ENCODE peak calls at places on chromosome 20, in eight cellular contexts. One of them, this sample, is unnamed.

GRCh38 chr20:19976595-19977372 is 40.4 kb upstream of the NAA20 start:
- DNase-seq in esophagus squamous epithelium: no peak
- DNase-seq in MM.1S: no peak
- DNase-seq in stomach: peak; percentile 62
- DNase-seq in lower lobe of right lung: peak; percentile 83
- DNase-seq in adipocyte: peak; percentile 89
- DNase-seq in heart left ventricle: peak; percentile 71
- DNase-seq in CD4-positive, alpha-beta memory T cell: peak; percentile 37
- DNase-seq in this sample: peak; percentile 77

GRCh38 chr20:63240004-63240403 is 4.3 kb downstream of the BIRC7 start:
- DNase-seq in lower lobe of right lung: no peak
- DNase-seq in adipocyte: no peak
- DNase-seq in stomach: no peak
- DNase-seq in CD4-positive, alpha-beta memory T cell: no peak
- DNase-seq in esophagus squamous epithelium: no peak
- DNase-seq in heart left ventricle: no peak
- DNase-seq in MM.1S: no peak
- DNase-seq in this sample: no peak

GRCh38 chr20:2771631-2772080 is 28.8 kb downstream of the CPXM1 start:
- DNase-seq in heart left ventricle: no peak
- DNase-seq in adipocyte: no peak
- DNase-seq in MM.1S: no peak
- DNase-seq in lower lobe of right lung: no peak
- DNase-seq in esophagus squamous epithelium: no peak
- DNase-seq in stomach: no peak
- DNase-seq in CD4-positive, alpha-beta memory T cell: no peak
- DNase-seq in this sample: no peak

GRCh38 chr20:21534453-21534852 is 20.6 kb upstream of the NKX2-2 start:
- DNase-seq in adipocyte: no peak
- DNase-seq in lower lobe of right lung: peak; percentile 52
- DNase-seq in esophagus squamous epithelium: no peak
- DNase-seq in heart left ventricle: no peak
- DNase-seq in CD4-positive, alpha-beta memory T cell: no peak
- DNase-seq in stomach: no peak
- DNase-seq in MM.1S: peak; percentile 30
- DNase-seq in this sample: no peak

GRCh38 chr20:57907131-57908083 is 197.6 kb upstream of the PMEPA1 start:
- DNase-seq in heart left ventricle: no peak
- DNase-seq in MM.1S: no peak
- DNase-seq in lower lobe of right lung: no peak
- DNase-seq in adipocyte: no peak
- DNase-seq in stomach: no peak
- DNase-seq in esophagus squamous epithelium: no peak
- DNase-seq in CD4-positive, alpha-beta memory T cell: no peak
- DNase-seq in this sample: no peak

GRCh38 chr20:50192364-50193168 is 1.9 kb downstream of the CEBPB start:
- DNase-seq in stomach: peak; percentile 78
- DNase-seq in esophagus squamous epithelium: no peak
- DNase-seq in adipocyte: peak; percentile 96
- DNase-seq in MM.1S: peak; percentile 85
- DNase-seq in lower lobe of right lung: peak; percentile 89
- DNase-seq in heart left ventricle: peak; percentile 84
- DNase-seq in CD4-positive, alpha-beta memory T cell: peak; percentile 70
- DNase-seq in this sample: peak; percentile 82

GRCh38 chr20:4406627-4407026 is 315.1 kb upstream of the PRND start:
- DNase-seq in adipocyte: peak; percentile 76
- DNase-seq in MM.1S: no peak
- DNase-seq in CD4-positive, alpha-beta memory T cell: no peak
- DNase-seq in lower lobe of right lung: no peak
- DNase-seq in esophagus squamous epithelium: no peak
- DNase-seq in stomach: no peak
- DNase-seq in heart left ventricle: no peak
- DNase-seq in this sample: peak; percentile 92

GRCh38 chr20:56249244-56249955 is 868 bp downstream of the MC3R start:
- DNase-seq in lower lobe of right lung: no peak
- DNase-seq in CD4-positive, alpha-beta memory T cell: no peak
- DNase-seq in heart left ventricle: no peak
- DNase-seq in stomach: no peak
- DNase-seq in MM.1S: peak; percentile 48
- DNase-seq in esophagus squamous epithelium: no peak
- DNase-seq in adipocyte: no peak
- DNase-seq in this sample: no peak

GRCh38 chr20:10731190-10731955 is 57.6 kb upstream of the JAG1 start:
- DNase-seq in stomach: no peak
- DNase-seq in MM.1S: no peak
- DNase-seq in lower lobe of right lung: no peak
- DNase-seq in heart left ventricle: no peak
- DNase-seq in adipocyte: peak; percentile 12
- DNase-seq in CD4-positive, alpha-beta memory T cell: no peak
- DNase-seq in esophagus squamous epithelium: no peak
- DNase-seq in this sample: peak; percentile 64

GRCh38 chr20:33386673-33387072 is 14.6 kb downstream of the CDK5RAP1 start:
- DNase-seq in MM.1S: no peak
- DNase-seq in CD4-positive, alpha-beta memory T cell: no peak
- DNase-seq in lower lobe of right lung: no peak
- DNase-seq in adipocyte: no peak
- DNase-seq in stomach: no peak
- DNase-seq in esophagus squamous epithelium: no peak
- DNase-seq in heart left ventricle: no peak
- DNase-seq in this sample: no peak

GRCh38 chr20:40506567-40506966 is 182.5 kb downstream of the MAFB start:
- DNase-seq in lower lobe of right lung: peak; percentile 97
- DNase-seq in MM.1S: no peak
- DNase-seq in heart left ventricle: peak; percentile 79
- DNase-seq in esophagus squamous epithelium: peak; percentile 62
- DNase-seq in stomach: peak; percentile 66
- DNase-seq in CD4-positive, alpha-beta memory T cell: no peak
- DNase-seq in adipocyte: peak; percentile 95
- DNase-seq in this sample: peak; percentile 99

GRCh38 chr20:25987073-25987927 is 290.6 kb upstream of the ZNF337 start:
- DNase-seq in MM.1S: peak; percentile 29
- DNase-seq in adipocyte: peak; percentile 44
- DNase-seq in stomach: no peak
- DNase-seq in esophagus squamous epithelium: no peak
- DNase-seq in CD4-positive, alpha-beta memory T cell: peak; percentile 68
- DNase-seq in heart left ventricle: peak; percentile 48
- DNase-seq in lower lobe of right lung: peak; percentile 53
- DNase-seq in this sample: peak; percentile 39

GRCh38 chr20:41149679-41150131 is 12.4 kb downstream of the PLCG1 start:
- DNase-seq in stomach: no peak
- DNase-seq in lower lobe of right lung: peak; percentile 1
- DNase-seq in esophagus squamous epithelium: no peak
- DNase-seq in heart left ventricle: no peak
- DNase-seq in CD4-positive, alpha-beta memory T cell: no peak
- DNase-seq in adipocyte: no peak
- DNase-seq in MM.1S: no peak
- DNase-seq in this sample: peak; percentile 77

GRCh38 chr20:34871966-34872603 is 571 bp downstream of the GGT7 start:
- DNase-seq in adipocyte: peak; percentile 30
- DNase-seq in CD4-positive, alpha-beta memory T cell: no peak
- DNase-seq in lower lobe of right lung: no peak
- DNase-seq in MM.1S: no peak
- DNase-seq in esophagus squamous epithelium: no peak
- DNase-seq in stomach: no peak
- DNase-seq in heart left ventricle: no peak
- DNase-seq in this sample: no peak

GRCh38 chr20:1241456-1241855 is 15.6 kb downstream of the RAD21L1 start:
- DNase-seq in MM.1S: no peak
- DNase-seq in CD4-positive, alpha-beta memory T cell: no peak
- DNase-seq in lower lobe of right lung: no peak
- DNase-seq in esophagus squamous epithelium: no peak
- DNase-seq in heart left ventricle: no peak
- DNase-seq in adipocyte: no peak
- DNase-seq in stomach: no peak
- DNase-seq in this sample: no peak

GRCh38 chr20:57991211-57991841 is 237.1 kb downstream of the ANKRD60 start:
- DNase-seq in lower lobe of right lung: no peak
- DNase-seq in adipocyte: peak; percentile 94
- DNase-seq in heart left ventricle: no peak
- DNase-seq in MM.1S: no peak
- DNase-seq in stomach: no peak
- DNase-seq in CD4-positive, alpha-beta memory T cell: no peak
- DNase-seq in esophagus squamous epithelium: no peak
- DNase-seq in this sample: peak; percentile 99

GRCh38 chr20:63196756-63197470 is 19.0 kb downstream of the YTHDF1 start:
- DNase-seq in stomach: no peak
- DNase-seq in CD4-positive, alpha-beta memory T cell: no peak
- DNase-seq in heart left ventricle: no peak
- DNase-seq in lower lobe of right lung: no peak
- DNase-seq in adipocyte: no peak
- DNase-seq in esophagus squamous epithelium: no peak
- DNase-seq in MM.1S: no peak
- DNase-seq in this sample: no peak

GRCh38 chr20:45073182-45073581 is 27.7 kb downstream of the KCNS1 start:
- DNase-seq in heart left ventricle: no peak
- DNase-seq in adipocyte: no peak
- DNase-seq in lower lobe of right lung: no peak
- DNase-seq in stomach: no peak
- DNase-seq in MM.1S: no peak
- DNase-seq in CD4-positive, alpha-beta memory T cell: no peak
- DNase-seq in esophagus squamous epithelium: no peak
- DNase-seq in this sample: no peak

GRCh38 chr20:17871181-17871580 is 97.4 kb downstream of the SNX5 start:
- DNase-seq in lower lobe of right lung: no peak
- DNase-seq in heart left ventricle: no peak
- DNase-seq in CD4-positive, alpha-beta memory T cell: no peak
- DNase-seq in adipocyte: peak; percentile 40
- DNase-seq in esophagus squamous epithelium: no peak
- DNase-seq in MM.1S: no peak
- DNase-seq in stomach: no peak
- DNase-seq in this sample: no peak

GRCh38 chr20:16400249-16400648 is 173.0 kb downstream of the KIF16B start:
- DNase-seq in esophagus squamous epithelium: no peak
- DNase-seq in lower lobe of right lung: no peak
- DNase-seq in stomach: no peak
- DNase-seq in heart left ventricle: no peak
- DNase-seq in MM.1S: no peak
- DNase-seq in CD4-positive, alpha-beta memory T cell: no peak
- DNase-seq in adipocyte: no peak
- DNase-seq in this sample: no peak

GRCh38 chr20:33299111-33299603 is 16.1 kb downstream of the BPIFB1 start:
- DNase-seq in lower lobe of right lung: peak; percentile 76
- DNase-seq in MM.1S: peak; percentile 53
- DNase-seq in stomach: peak; percentile 73
- DNase-seq in esophagus squamous epithelium: no peak
- DNase-seq in CD4-positive, alpha-beta memory T cell: peak; percentile 61
- DNase-seq in heart left ventricle: peak; percentile 49
- DNase-seq in adipocyte: peak; percentile 52
- DNase-seq in this sample: peak; percentile 35

DNA sequence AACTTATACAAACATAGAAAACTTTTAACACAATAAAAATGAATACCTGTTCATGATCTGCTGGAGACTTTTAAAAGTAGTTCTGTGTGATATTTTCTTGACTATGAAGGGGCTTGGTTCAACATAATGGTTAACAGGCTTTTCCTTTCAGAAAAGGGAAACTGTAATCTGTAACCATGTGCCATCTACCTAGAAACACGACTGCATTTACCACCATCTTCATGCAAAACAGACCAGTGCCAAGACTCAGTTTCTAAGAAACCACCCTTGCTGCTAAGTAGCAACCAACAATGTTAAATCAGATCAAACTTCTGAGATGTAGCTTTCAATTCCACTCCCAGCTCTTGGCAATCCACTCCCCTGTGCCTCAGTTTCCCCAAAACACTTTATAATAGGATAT is 15.7 kb downstream of the STAU1 start:
- DNase-seq in MM.1S: no peak
- DNase-seq in stomach: no peak
- DNase-seq in lower lobe of right lung: no peak
- DNase-seq in adipocyte: no peak
- DNase-seq in CD4-positive, alpha-beta memory T cell: no peak
- DNase-seq in esophagus squamous epithelium: no peak
- DNase-seq in heart left ventricle: no peak
- DNase-seq in this sample: no peak
- H3K36me3 ChIP-seq in MM.1S: peaks cover 2% of the 10 kb centered on the region
- H3K36me3 ChIP-seq in stomach: peaks cover 42% of the 10 kb centered on the region
- H3K36me3 ChIP-seq in lower lobe of right lung: peaks cover 25% of the 10 kb centered on the region
- H3K36me3 ChIP-seq in adipocyte: peaks cover 18% of the 10 kb centered on the region
- H3K36me3 ChIP-seq in CD4-positive, alpha-beta memory T cell: peaks cover 12% of the 10 kb centered on the region
- H3K36me3 ChIP-seq in esophagus squamous epithelium: peaks cover 27% of the 10 kb centered on the region
- H3K36me3 ChIP-seq in heart left ventricle: peaks cover 8% of the 10 kb centered on the region
- H3K36me3 ChIP-seq in this sample: peaks cover 10% of the 10 kb centered on the region

GRCh38 chr20:43993552-43993951 is 78.9 kb downstream of the TOX2 start:
- DNase-seq in lower lobe of right lung: no peak
- DNase-seq in CD4-positive, alpha-beta memory T cell: no peak
- DNase-seq in heart left ventricle: no peak
- DNase-seq in adipocyte: peak; percentile 30
- DNase-seq in MM.1S: no peak
- DNase-seq in esophagus squamous epithelium: no peak
- DNase-seq in stomach: no peak
- DNase-seq in this sample: no peak
- H3K36me3 ChIP-seq in lower lobe of right lung: no peaks in the 10 kb centered on the region
- H3K36me3 ChIP-seq in CD4-positive, alpha-beta memory T cell: no peaks in the 10 kb centered on the region
- H3K36me3 ChIP-seq in heart left ventricle: no peaks in the 10 kb centered on the region
- H3K36me3 ChIP-seq in adipocyte: no peaks in the 10 kb centered on the region
- H3K36me3 ChIP-seq in MM.1S: no peaks in the 10 kb centered on the region
- H3K36me3 ChIP-seq in esophagus squamous epithelium: no peaks in the 10 kb centered on the region
- H3K36me3 ChIP-seq in stomach: no peaks in the 10 kb centered on the region
- H3K36me3 ChIP-seq in this sample: no peaks in the 10 kb centered on the region

DNA sequence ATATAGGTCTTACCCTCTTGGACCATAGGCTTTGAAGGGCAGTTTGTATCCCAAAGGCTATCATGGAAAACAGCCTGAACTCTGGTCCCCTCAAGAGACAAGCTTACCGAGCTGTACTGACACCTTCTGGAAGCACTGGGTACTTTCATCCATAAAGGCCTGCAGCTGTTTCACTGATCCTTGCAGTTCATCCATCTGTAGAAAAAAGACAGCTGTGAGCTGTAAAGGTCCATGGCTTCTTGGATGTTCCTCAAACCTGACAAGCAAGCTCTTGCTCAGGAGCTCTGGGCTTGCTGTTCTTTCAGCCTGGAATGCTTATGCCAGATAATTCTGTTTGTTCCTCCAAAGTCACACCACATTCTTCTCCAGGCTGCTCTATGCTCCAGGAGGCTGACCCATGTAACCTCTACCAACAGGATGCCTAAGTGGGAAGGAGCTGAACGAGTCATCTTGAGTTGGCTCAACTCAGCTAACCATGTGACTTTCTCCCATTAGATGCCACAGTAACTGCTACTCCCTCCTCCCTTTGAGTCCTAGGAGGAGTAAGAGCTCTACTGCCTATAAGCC is 8.8 kb upstream of the NDRG3 start:
- DNase-seq in MM.1S: peak; percentile 59
- DNase-seq in CD4-positive, alpha-beta memory T cell: peak; percentile 50
- DNase-seq in esophagus squamous epithelium: no peak
- DNase-seq in adipocyte: peak; percentile 84
- DNase-seq in heart left ventricle: peak; percentile 51
- DNase-seq in lower lobe of right lung: no peak
- DNase-seq in stomach: no peak
- DNase-seq in this sample: peak; percentile 53
- H3K36me3 ChIP-seq in MM.1S: peaks cover 7% of the 10 kb centered on the region
- H3K36me3 ChIP-seq in CD4-positive, alpha-beta memory T cell: peaks cover 11% of the 10 kb centered on the region
- H3K36me3 ChIP-seq in esophagus squamous epithelium: peaks cover 72% of the 10 kb centered on the region
- H3K36me3 ChIP-seq in adipocyte: peaks cover 38% of the 10 kb centered on the region
- H3K36me3 ChIP-seq in heart left ventricle: peaks cover 25% of the 10 kb centered on the region
- H3K36me3 ChIP-seq in lower lobe of right lung: peaks cover 13% of the 10 kb centered on the region
- H3K36me3 ChIP-seq in stomach: peaks cover 36% of the 10 kb centered on the region
- H3K36me3 ChIP-seq in this sample: peaks cover 24% of the 10 kb centered on the region

DNA sequence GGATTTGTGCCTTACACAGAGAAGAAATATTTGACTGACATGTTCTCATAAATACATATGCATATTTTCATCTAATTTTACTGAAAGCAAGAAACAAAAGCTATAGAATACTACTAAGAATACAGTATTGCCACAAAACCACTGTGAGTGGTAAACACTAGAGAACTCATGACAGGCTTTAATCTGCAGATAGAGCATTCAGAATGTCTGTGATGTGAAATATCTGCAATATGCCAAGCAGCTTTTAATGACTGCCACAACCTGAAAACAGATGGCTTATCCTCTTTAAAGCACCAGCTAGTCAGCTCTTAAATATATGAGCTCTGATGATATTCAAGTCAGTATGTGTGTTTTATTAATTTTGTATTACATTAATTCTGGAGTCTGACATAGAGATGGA is 3.4 kb downstream of the NAPB start:
- DNase-seq in CD4-positive, alpha-beta memory T cell: no peak
- DNase-seq in MM.1S: no peak
- DNase-seq in adipocyte: no peak
- DNase-seq in esophagus squamous epithelium: no peak
- DNase-seq in heart left ventricle: no peak
- DNase-seq in lower lobe of right lung: no peak
- DNase-seq in stomach: no peak
- DNase-seq in this sample: no peak
- H3K36me3 ChIP-seq in CD4-positive, alpha-beta memory T cell: no peaks in the 10 kb centered on the region
- H3K36me3 ChIP-seq in MM.1S: no peaks in the 10 kb centered on the region
- H3K36me3 ChIP-seq in adipocyte: no peaks in the 10 kb centered on the region
- H3K36me3 ChIP-seq in esophagus squamous epithelium: no peaks in the 10 kb centered on the region
- H3K36me3 ChIP-seq in heart left ventricle: no peaks in the 10 kb centered on the region
- H3K36me3 ChIP-seq in lower lobe of right lung: no peaks in the 10 kb centered on the region
- H3K36me3 ChIP-seq in stomach: no peaks in the 10 kb centered on the region
- H3K36me3 ChIP-seq in this sample: peaks cover 2% of the 10 kb centered on the region